ENCODE peak calls at places on chromosome 16, in nine cellular contexts. One of them, this sample, is unnamed.
A peak's percentile ranks its signal among the peaks of the same experiment; 100 is the strongest.

GRCh38 chr16:89739383-89739782 is 18.0 kb downstream of the ZNF276 start:
- DNase-seq in stomach: no peak
- DNase-seq in chondrocyte: no peak
- DNase-seq in psoas muscle: no peak
- DNase-seq in HTR-8/SVneo: no peak
- DNase-seq in NCI-H2171: no peak
- DNase-seq in CD4-positive, alpha-beta memory T cell: no peak
- DNase-seq in GM12865: no peak
- DNase-seq in HEK293T: no peak
- DNase-seq in this sample: no peak

GRCh38 chr16:87728026-87728425 is 37.8 kb downstream of the KLHDC4 start:
- DNase-seq in stomach: no peak
- DNase-seq in chondrocyte: no peak
- DNase-seq in psoas muscle: no peak
- DNase-seq in HTR-8/SVneo: peak; percentile 29
- DNase-seq in NCI-H2171: no peak
- DNase-seq in CD4-positive, alpha-beta memory T cell: no peak
- DNase-seq in GM12865: no peak
- DNase-seq in HEK293T: no peak
- DNase-seq in this sample: no peak

GRCh38 chr16:67716097-67716496 is 3.0 kb downstream of the GFOD2 start:
- DNase-seq in stomach: no peak
- DNase-seq in chondrocyte: no peak
- DNase-seq in psoas muscle: no peak
- DNase-seq in HTR-8/SVneo: no peak
- DNase-seq in NCI-H2171: no peak
- DNase-seq in CD4-positive, alpha-beta memory T cell: no peak
- DNase-seq in GM12865: no peak
- DNase-seq in HEK293T: no peak
- DNase-seq in this sample: peak; percentile 49

GRCh38 chr16:28317040-28317880 is 24.9 kb downstream of the SBK1 start:
- DNase-seq in stomach: peak; percentile 65
- DNase-seq in chondrocyte: peak; percentile 89
- DNase-seq in psoas muscle: peak; percentile 68
- DNase-seq in HTR-8/SVneo: peak; percentile 69
- DNase-seq in NCI-H2171: peak; percentile 13
- DNase-seq in CD4-positive, alpha-beta memory T cell: peak; percentile 58
- DNase-seq in GM12865: peak; percentile 60
- DNase-seq in HEK293T: peak; percentile 82
- DNase-seq in this sample: peak; percentile 69

GRCh38 chr16:46857261-46857962 is 26.4 kb upstream of the C16orf87 start:
- DNase-seq in stomach: no peak
- DNase-seq in chondrocyte: no peak
- DNase-seq in psoas muscle: no peak
- DNase-seq in HTR-8/SVneo: peak; percentile 41
- DNase-seq in NCI-H2171: peak; percentile 19
- DNase-seq in CD4-positive, alpha-beta memory T cell: no peak
- DNase-seq in GM12865: peak; percentile 32
- DNase-seq in HEK293T: peak; percentile 66
- DNase-seq in this sample: peak; percentile 60

GRCh38 chr16:10868562-10869469 is 8.2 kb upstream of the CIITA start:
- DNase-seq in stomach: no peak
- DNase-seq in chondrocyte: no peak
- DNase-seq in psoas muscle: no peak
- DNase-seq in HTR-8/SVneo: no peak
- DNase-seq in NCI-H2171: no peak
- DNase-seq in CD4-positive, alpha-beta memory T cell: no peak
- DNase-seq in GM12865: peak; percentile 79
- DNase-seq in HEK293T: no peak
- DNase-seq in this sample: no peak

GRCh38 chr16:23570992-23571632 is 13.6 kb downstream of the UBFD1 start:
- DNase-seq in stomach: no peak
- DNase-seq in chondrocyte: no peak
- DNase-seq in psoas muscle: no peak
- DNase-seq in HTR-8/SVneo: no peak
- DNase-seq in NCI-H2171: no peak
- DNase-seq in CD4-positive, alpha-beta memory T cell: no peak
- DNase-seq in GM12865: no peak
- DNase-seq in HEK293T: no peak
- DNase-seq in this sample: no peak

GRCh38 chr16:20348365-20349185 is 3.9 kb downstream of the UMOD start:
- DNase-seq in stomach: peak; percentile 57
- DNase-seq in chondrocyte: no peak
- DNase-seq in psoas muscle: no peak
- DNase-seq in HTR-8/SVneo: no peak
- DNase-seq in NCI-H2171: no peak
- DNase-seq in CD4-positive, alpha-beta memory T cell: no peak
- DNase-seq in GM12865: no peak
- DNase-seq in HEK293T: no peak
- DNase-seq in this sample: no peak

GRCh38 chr16:17555176-17555575 is 84.4 kb upstream of the XYLT1 start:
- DNase-seq in stomach: no peak
- DNase-seq in chondrocyte: no peak
- DNase-seq in psoas muscle: no peak
- DNase-seq in HTR-8/SVneo: no peak
- DNase-seq in NCI-H2171: no peak
- DNase-seq in CD4-positive, alpha-beta memory T cell: no peak
- DNase-seq in GM12865: peak; percentile 23
- DNase-seq in HEK293T: no peak
- DNase-seq in this sample: no peak

GRCh38 chr16:50808929-50809538 is 67.1 kb downstream of the CYLD start:
- DNase-seq in stomach: no peak
- DNase-seq in chondrocyte: no peak
- DNase-seq in psoas muscle: no peak
- DNase-seq in HTR-8/SVneo: no peak
- DNase-seq in NCI-H2171: no peak
- DNase-seq in CD4-positive, alpha-beta memory T cell: no peak
- DNase-seq in GM12865: no peak
- DNase-seq in HEK293T: no peak
- DNase-seq in this sample: no peak

GRCh38 chr16:85554791-85555548 is 58.2 kb upstream of the GSE1 start:
- DNase-seq in stomach: peak; percentile 60
- DNase-seq in chondrocyte: no peak
- DNase-seq in psoas muscle: peak; percentile 77
- DNase-seq in HTR-8/SVneo: no peak
- DNase-seq in NCI-H2171: no peak
- DNase-seq in CD4-positive, alpha-beta memory T cell: peak; percentile 68
- DNase-seq in GM12865: peak; percentile 68
- DNase-seq in HEK293T: peak; percentile 44
- DNase-seq in this sample: peak; percentile 72

GRCh38 chr16:75260856-75261589 is 9.6 kb upstream of the BCAR1 start:
- DNase-seq in stomach: no peak
- DNase-seq in chondrocyte: peak; percentile 93
- DNase-seq in psoas muscle: no peak
- DNase-seq in HTR-8/SVneo: no peak
- DNase-seq in NCI-H2171: no peak
- DNase-seq in CD4-positive, alpha-beta memory T cell: no peak
- DNase-seq in GM12865: no peak
- DNase-seq in HEK293T: no peak
- DNase-seq in this sample: peak; percentile 8

GRCh38 chr16:22645868-22646267 is 135.2 kb downstream of the NPIPB5 start:
- DNase-seq in stomach: no peak
- DNase-seq in chondrocyte: no peak
- DNase-seq in psoas muscle: no peak
- DNase-seq in HTR-8/SVneo: no peak
- DNase-seq in NCI-H2171: no peak
- DNase-seq in CD4-positive, alpha-beta memory T cell: no peak
- DNase-seq in GM12865: no peak
- DNase-seq in HEK293T: no peak
- DNase-seq in this sample: no peak

GRCh38 chr16:28569011-28569410 is 15.3 kb downstream of the SGF29 start:
- DNase-seq in stomach: no peak
- DNase-seq in chondrocyte: no peak
- DNase-seq in psoas muscle: no peak
- DNase-seq in HTR-8/SVneo: no peak
- DNase-seq in NCI-H2171: no peak
- DNase-seq in CD4-positive, alpha-beta memory T cell: no peak
- DNase-seq in GM12865: no peak
- DNase-seq in HEK293T: no peak
- DNase-seq in this sample: no peak

GRCh38 chr16:4904942-4905615 is 31.9 kb downstream of the PPL start:
- DNase-seq in stomach: no peak
- DNase-seq in chondrocyte: no peak
- DNase-seq in psoas muscle: no peak
- DNase-seq in HTR-8/SVneo: no peak
- DNase-seq in NCI-H2171: no peak
- DNase-seq in CD4-positive, alpha-beta memory T cell: no peak
- DNase-seq in GM12865: no peak
- DNase-seq in HEK293T: no peak
- DNase-seq in this sample: no peak

GRCh38 chr16:81778861-81779539 is at the start of gene PLCG2:
- DNase-seq in stomach: peak; percentile 82
- DNase-seq in chondrocyte: no peak
- DNase-seq in psoas muscle: peak; percentile 68
- DNase-seq in HTR-8/SVneo: peak; percentile 67
- DNase-seq in NCI-H2171: peak; percentile 49
- DNase-seq in CD4-positive, alpha-beta memory T cell: peak; percentile 53
- DNase-seq in GM12865: peak; percentile 85
- DNase-seq in HEK293T: peak; percentile 84
- DNase-seq in this sample: peak; percentile 90

GRCh38 chr16:16025214-16025968 is 76.0 kb downstream of the ABCC1 start:
- DNase-seq in stomach: no peak
- DNase-seq in chondrocyte: no peak
- DNase-seq in psoas muscle: no peak
- DNase-seq in HTR-8/SVneo: no peak
- DNase-seq in NCI-H2171: no peak
- DNase-seq in CD4-positive, alpha-beta memory T cell: peak; percentile 65
- DNase-seq in GM12865: peak; percentile 86
- DNase-seq in HEK293T: no peak
- DNase-seq in this sample: no peak

GRCh38 chr16:8855051-8855786 is 13.6 kb downstream of the CARHSP1 start:
- DNase-seq in stomach: no peak
- DNase-seq in chondrocyte: peak; percentile 56
- DNase-seq in psoas muscle: no peak
- DNase-seq in HTR-8/SVneo: no peak
- DNase-seq in NCI-H2171: no peak
- DNase-seq in CD4-positive, alpha-beta memory T cell: no peak
- DNase-seq in GM12865: no peak
- DNase-seq in HEK293T: no peak
- DNase-seq in this sample: no peak

GRCh38 chr16:56257666-56258359 is 66.5 kb downstream of the GNAO1 start:
- DNase-seq in stomach: no peak
- DNase-seq in chondrocyte: no peak
- DNase-seq in psoas muscle: no peak
- DNase-seq in HTR-8/SVneo: no peak
- DNase-seq in NCI-H2171: no peak
- DNase-seq in CD4-positive, alpha-beta memory T cell: no peak
- DNase-seq in GM12865: no peak
- DNase-seq in HEK293T: no peak
- DNase-seq in this sample: no peak

GRCh38 chr16:84482001-84482891 is 22.2 kb downstream of the MEAK7 start:
- DNase-seq in stomach: peak; percentile 21
- DNase-seq in chondrocyte: peak; percentile 88
- DNase-seq in psoas muscle: no peak
- DNase-seq in HTR-8/SVneo: no peak
- DNase-seq in NCI-H2171: no peak
- DNase-seq in CD4-positive, alpha-beta memory T cell: no peak
- DNase-seq in GM12865: no peak
- DNase-seq in HEK293T: no peak
- DNase-seq in this sample: peak; percentile 7

GRCh38 chr16:55473584-55473983 is 5.4 kb upstream of the MMP2 start:
- DNase-seq in stomach: no peak
- DNase-seq in chondrocyte: no peak
- DNase-seq in psoas muscle: no peak
- DNase-seq in HTR-8/SVneo: no peak
- DNase-seq in NCI-H2171: no peak
- DNase-seq in CD4-positive, alpha-beta memory T cell: no peak
- DNase-seq in GM12865: no peak
- DNase-seq in HEK293T: no peak
- DNase-seq in this sample: no peak

GRCh38 chr16:57544129-57544653 is 1.7 kb downstream of the ADGRG5 start:
- DNase-seq in stomach: no peak
- DNase-seq in chondrocyte: no peak
- DNase-seq in psoas muscle: no peak
- DNase-seq in HTR-8/SVneo: no peak
- DNase-seq in NCI-H2171: no peak
- DNase-seq in CD4-positive, alpha-beta memory T cell: no peak
- DNase-seq in GM12865: peak; percentile 96
- DNase-seq in HEK293T: peak; percentile 1
- DNase-seq in this sample: no peak

GRCh38 chr16:57600952-57601580 is 27.4 kb upstream of the ADGRG1 start:
- DNase-seq in stomach: no peak
- DNase-seq in chondrocyte: peak; percentile 2
- DNase-seq in psoas muscle: no peak
- DNase-seq in HTR-8/SVneo: no peak
- DNase-seq in NCI-H2171: no peak
- DNase-seq in CD4-positive, alpha-beta memory T cell: no peak
- DNase-seq in GM12865: no peak
- DNase-seq in HEK293T: no peak
- DNase-seq in this sample: no peak

This sample was measured in hepatocyte.